ENCODE peak calls at places on chromosomes 4 and X, in eight cellular contexts. U is activated T-helper 9 cell treated with anti-CD3 and anti-CD28 coated beads, Interleukin-2, amount 50 U/mL, for 16 hours; D is fibroblast of mammary gland; A is fibroblast of lung; T is heart left ventricle; Q is cardiac fibroblast; B is pancreas; X is CD8-positive, alpha-beta memory T cell. V is an unnamed sample.

GRCh38 chr4:175986-176385 is 51.7 kb downstream of the ZNF718 start:
- DNase-seq in U (no peak), D (no peak), A (no peak), T (no peak), Q (no peak), B (no peak), X (no peak), V (no peak)

GRCh38 chrX:6262959-6263358 is 34.3 kb upstream of the NLGN4X start:
- DNase-seq in U (no peak), D (no peak), A (no peak), T (no peak), Q (no peak), B (no peak), X (no peak), V (no peak)

GRCh38 chr4:57119054-57119651 is 9.0 kb upstream of the IGFBP7 start:
- DNase-seq in U (no peak), D (peak), A (peak), T (peak), Q (peak), B (no peak), X (no peak), V (peak)

GRCh38 chr4:164318350-164318749 is 435.6 kb upstream of the SMIM31 start:
- DNase-seq in U (no peak), D (no peak), A (no peak), T (no peak), Q (no peak), B (no peak), X (no peak), V (no peak)

GRCh38 chrX:29477878-29478277 is 737.5 kb upstream of the MAGEB2 start:
- DNase-seq in U (no peak), D (no peak), A (no peak), T (no peak), Q (no peak), B (no peak), X (no peak), V (no peak)

GRCh38 chrX:7889138-7889537 is 38.1 kb downstream of the PNPLA4 start:
- DNase-seq in U (no peak), D (no peak), A (no peak), T (no peak), Q (no peak), B (no peak), X (no peak), V (no peak)

GRCh38 chr4:54230479-54231418 is 1.7 kb downstream of the PDGFRA start:
- DNase-seq in U (no peak), D (peak), A (peak), T (no peak), Q (peak), B (peak), X (no peak), V (peak)

GRCh38 chr4:28481565-28481964 is 1620.9 kb downstream of the STIM2 start:
- DNase-seq in U (no peak), D (no peak), A (no peak), T (no peak), Q (no peak), B (no peak), X (no peak), V (no peak)

GRCh38 chrX:100478714-100479113 is 68.6 kb upstream of the PCDH19 start:
- DNase-seq in U (no peak), D (no peak), A (no peak), T (no peak), Q (no peak), B (no peak), X (no peak), V (no peak)

GRCh38 chrX:131621650-131622049 is 77.8 kb downstream of the OR13H1 start:
- DNase-seq in U (no peak), D (peak), A (peak), T (no peak), Q (no peak), B (no peak), X (no peak), V (no peak)

GRCh38 chr4:95729596-95729995 is 110.3 kb upstream of the PDHA2 start:
- DNase-seq in U (no peak), D (no peak), A (no peak), T (no peak), Q (no peak), B (no peak), X (no peak), V (no peak)

GRCh38 chr4:72208421-72209075 is 176.7 kb downstream of the NPFFR2 start:
- DNase-seq in U (no peak), D (peak), A (no peak), T (no peak), Q (peak), B (no peak), X (no peak), V (no peak)

GRCh38 chrX:92260102-92260501 is 480.9 kb downstream of the PCDH11X start:
- DNase-seq in U (no peak), D (no peak), A (no peak), T (no peak), Q (no peak), B (no peak), X (no peak), V (no peak)

GRCh38 chr4:18689308-18689915 is 667.9 kb upstream of the LCORL start:
- DNase-seq in U (no peak), D (peak), A (peak), T (no peak), Q (peak), B (no peak), X (peak), V (no peak)

GRCh38 chr4:45453258-45453841 is 670.5 kb downstream of the GABRG1 start:
- DNase-seq in U (no peak), D (peak), A (peak), T (no peak), Q (peak), B (no peak), X (no peak), V (no peak)

GRCh38 chr4:89549907-89550306 is 242.3 kb upstream of the GPRIN3 start:
- DNase-seq in U (no peak), D (peak), A (peak), T (no peak), Q (peak), B (no peak), X (no peak), V (no peak)